ENCODE peak calls at places on chromosomes 16 and 17, in six cellular contexts. J is SK-N-SH, P is H1, Q is GM12878, R is HepG2, Z is K562. A is an unnamed sample.
A peak's percentile ranks its signal among the peaks of the same experiment; 100 is the strongest.

GRCh38 chr16:15493416-15494181 is 59.2 kb downstream of the BMERB1 start:
- DNase-seq in Z (no peak), P (no peak), Q (no peak), R (no peak), J (no peak), A (no peak)

GRCh38 chr16:72939247-72939646 is 108.7 kb downstream of the ZFHX3 start:
- DNase-seq in J (no peak), R (no peak), Z (no peak), P (no peak), Q (no peak), A (no peak)

GRCh38 chr16:78836802-78837489 is 737.5 kb downstream of the WWOX start:
- DNase-seq in J (no peak), R (no peak), Q (no peak), P (no peak), Z (no peak), A (no peak)

GRCh38 chr16:13307255-13307654 is 405.9 kb downstream of the SHISA9 start:
- DNase-seq in J (no peak), P (no peak), Q (no peak), R (no peak), Z (no peak), A (no peak)

GRCh38 chr17:44997733-44998520 is 29.8 kb upstream of the C1QL1 start:
- DNase-seq in J (no peak), R (no peak), Q (no peak), P (no peak), Z (no peak), A (no peak)

GRCh38 chr17:35315283-35315682 is 58.1 kb downstream of the SLFN11 start:
- DNase-seq in J (no peak), Q (no peak), Z (no peak), P (no peak), R (no peak), A (no peak)

GRCh38 chr17:38358586-38359513 is 7.2 kb downstream of the SOCS7 start:
- DNase-seq in P (no peak), Z (no peak), J (no peak), R (peak; percentile 34), Q (no peak), A (no peak)

GRCh38 chr16:12601290-12601900 is 202.3 kb downstream of the CPPED1 start:
- DNase-seq in Z (no peak), J (no peak), P (no peak), Q (no peak), R (no peak), A (no peak)

GRCh38 chr17:74243013-74243755 is 29.8 kb downstream of the TTYH2 start:
- DNase-seq in Q (no peak), Z (no peak), R (no peak), P (no peak), J (peak; percentile 85), A (no peak)

GRCh38 chr17:63774141-63774981 is at the start of gene DDX42:
- DNase-seq in Q (no peak), R (peak; percentile 64), Z (peak; percentile 82), P (no peak), J (peak; percentile 75), A (no peak)

GRCh38 chr16:56282455-56282854 is 91.2 kb downstream of the GNAO1 start:
- DNase-seq in P (no peak), J (no peak), Z (no peak), R (no peak), Q (no peak), A (no peak)

GRCh38 chr16:12271006-12271405 is 294.5 kb downstream of the SNX29 start:
- DNase-seq in P (peak; percentile 31), J (no peak), R (peak; percentile 52), Z (peak; percentile 37), Q (no peak), A (peak; percentile 12)

GRCh38 chr16:84199097-84199496 is 8.1 kb downstream of the ADAD2 start:
- DNase-seq in Q (no peak), J (no peak), Z (no peak), P (no peak), R (no peak), A (no peak)

GRCh38 chr17:39863918-39864746 is at the start of gene IKZF3:
- DNase-seq in Q (no peak), R (peak; percentile 46), P (peak; percentile 44), Z (peak; percentile 55), J (peak; percentile 78), A (no peak)

GRCh38 chr17:77441130-77441920 is 300.6 kb downstream of the SEC14L1 start:
- DNase-seq in J (no peak), R (no peak), Z (no peak), Q (peak; percentile 98), P (no peak), A (no peak)

GRCh38 chr16:86893513-86893912 is 315.2 kb downstream of the FOXL1 start:
- DNase-seq in P (no peak), Z (no peak), R (no peak), Q (no peak), J (no peak), A (no peak)

GRCh38 chr16:58465817-58466216 is 34.1 kb upstream of the NDRG4 start:
- DNase-seq in R (no peak), P (no peak), Z (no peak), J (no peak), Q (no peak), A (no peak)

GRCh38 chr17:37789166-37789565 is 44.3 kb upstream of the HNF1B start:
- DNase-seq in J (no peak), P (no peak), Q (no peak), R (no peak), Z (no peak), A (no peak)

GRCh38 chr16:30068750-30069574 is 3.4 kb downstream of the ALDOA start:
- DNase-seq in J (peak; percentile 52), Z (no peak), Q (no peak), R (peak; percentile 54), P (no peak), A (no peak)

GRCh38 chr16:25413962-25414361 is 156.3 kb upstream of the ZKSCAN2 start:
- DNase-seq in Z (no peak), P (no peak), R (no peak), Q (no peak), J (no peak), A (no peak)

GRCh38 chr16:23282508-23282907 is 19.6 kb upstream of the SCNN1B start:
- DNase-seq in J (no peak), Z (no peak), R (no peak), Q (no peak), P (no peak), A (no peak)

GRCh38 chr17:42249681-42250446 is 26.3 kb downstream of the STAT5B start:
- DNase-seq in R (no peak), J (no peak), P (no peak), Z (no peak), Q (peak; percentile 17), A (no peak)

GRCh38 chr16:85424260-85425060 is 188.7 kb upstream of the GSE1 start:
- DNase-seq in J (peak; percentile 65), R (no peak), P (no peak), Z (no peak), Q (no peak), A (no peak)

GRCh38 chr17:63171428-63172205 is 205.6 kb downstream of the TANC2 start:
- DNase-seq in Z (no peak), Q (no peak), R (no peak), P (no peak), J (no peak), A (no peak)

GRCh38 chr16:8729779-8730334 is 55.4 kb downstream of the ABAT start:
- DNase-seq in P (no peak), R (no peak), Z (no peak), J (no peak), Q (no peak), A (no peak)

GRCh38 chr17:73427198-73427597 is 115.4 kb upstream of the CDC42EP4 start:
- DNase-seq in Z (no peak), P (no peak), J (no peak), R (peak; percentile 18), Q (no peak), A (no peak)

GRCh38 chr17:38701504-38702165 is 3.4 kb upstream of the MLLT6 start:
- DNase-seq in P (no peak), Z (peak; percentile 48), J (no peak), Q (peak; percentile 86), R (peak; percentile 49), A (no peak)

GRCh38 chr17:8289103-8289397 is 580 bp downstream of the RANGRF start:
- DNase-seq in R (no peak), Q (no peak), J (no peak), P (no peak), Z (no peak), A (peak; percentile 7)

GRCh38 chr17:36888236-36888957 is 48.9 kb upstream of the LHX1 start:
- DNase-seq in R (no peak), Q (no peak), P (no peak), Z (no peak), J (no peak), A (no peak)

GRCh38 chr17:1267471-1267947 is 2.7 kb upstream of the BHLHA9 start:
- DNase-seq in R (no peak), J (peak; percentile 28), P (no peak), Q (no peak), Z (no peak), A (no peak)
- H2AFZ ChIP-seq in R (no peak overlapping the region), J (peak overlapping the region; percentile 98), P (no peak overlapping the region), Q (peak overlapping the region; percentile 94), Z (peak overlapping the region; percentile 80), A (peak overlapping the region; percentile 41)

GRCh38 chr17:66950886-66951604 is 13.5 kb upstream of the CACNG4 start:
- DNase-seq in J (no peak), R (no peak), Q (no peak), P (no peak), Z (no peak), A (no peak)
- TF ChIP-seq JUND in J (no peak), R (no peak), Q (no peak), P (no peak), Z (no peak), A (no peak)

GRCh38 chr17:56925088-56925487 is 11.2 kb upstream of the TRIM25 start:
- DNase-seq in J (no peak), R (no peak), Q (no peak), Z (no peak), P (no peak), A (no peak)
- H2AFZ ChIP-seq in J (no peak overlapping the region), R (no peak overlapping the region), Q (no peak overlapping the region), Z (no peak overlapping the region), P (no peak overlapping the region), A (no peak overlapping the region)

DNA sequence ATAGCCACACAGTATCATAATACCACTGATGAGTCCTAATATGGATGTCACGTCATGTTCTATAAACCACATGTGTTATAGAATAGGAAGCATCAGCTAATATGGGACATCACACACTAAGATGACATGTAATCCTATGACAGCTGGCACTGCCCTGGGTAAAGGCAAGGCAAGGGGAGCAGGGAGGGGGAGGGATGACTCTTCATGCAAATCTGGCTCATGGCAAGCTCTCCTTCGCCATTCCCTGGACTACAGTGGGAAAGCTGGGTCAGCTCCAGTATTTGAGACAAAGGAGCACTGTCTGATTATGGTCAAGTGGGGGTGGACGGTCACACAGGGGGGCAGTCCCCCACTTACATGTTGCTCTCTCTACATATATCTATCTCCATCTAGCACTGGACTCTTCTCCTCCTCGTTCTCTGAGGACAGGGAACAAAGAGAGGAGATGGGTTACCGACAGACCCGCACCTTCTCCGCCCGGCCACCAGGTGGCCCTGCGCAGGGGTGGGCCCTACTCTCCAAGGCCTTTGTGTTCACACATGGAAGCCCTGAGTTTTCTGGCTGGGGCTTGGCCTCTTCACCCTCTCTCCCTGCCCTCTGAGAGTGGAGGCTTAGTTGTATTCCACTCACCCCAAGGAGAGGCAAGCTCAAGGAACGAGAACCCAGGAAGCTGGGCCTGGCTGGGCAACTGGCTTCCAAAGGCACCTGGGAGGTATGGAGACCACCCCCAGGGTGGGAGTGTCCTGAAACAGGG is 23.4 kb upstream of the MPO start:
- DNase-seq in Q (no peak), R (peak; percentile 52), P (peak; percentile 41), Z (peak; percentile 90), J (peak; percentile 93), A (peak; percentile 62)
- TF ChIP-seq JUND in Q (no peak), R (no peak), P (no peak), Z (no peak), J (no peak), A (no peak)